ENCODE peak calls at places on chromosomes 6 and 20, in eight cellular contexts. One of them, this sample, is unnamed.
A peak's percentile ranks its signal among the peaks of the same experiment; 100 is the strongest.

GRCh38 chr6:129730477-129731165 is 20.6 kb upstream of the ARHGAP18 start:
- DNase-seq in mesendoderm: no peak
- DNase-seq in stimulated activated CD4-positive, alpha-beta T cell treated with anti-CD3 and anti-CD28 coated beads, Interleukin-4, amount 100 ng/mL, for 4 hours: no peak
- DNase-seq in CD8-positive, alpha-beta T cell: peak; percentile 16
- DNase-seq in WERI-Rb-1: no peak
- DNase-seq in activated naive CD4-positive, alpha-beta T cell treated with anti-CD3 and anti-CD28 coated beads, Interleukin-2, amount 50 U/mL, for 16 hours: no peak
- DNase-seq in astrocyte: no peak
- DNase-seq in foreskin fibroblast: no peak
- DNase-seq in this sample: no peak

GRCh38 chr6:136338486-136338885 is 48.8 kb upstream of the BCLAF1 start:
- DNase-seq in activated naive CD4-positive, alpha-beta T cell treated with anti-CD3 and anti-CD28 coated beads, Interleukin-2, amount 50 U/mL, for 16 hours: no peak
- DNase-seq in WERI-Rb-1: no peak
- DNase-seq in astrocyte: no peak
- DNase-seq in CD8-positive, alpha-beta T cell: no peak
- DNase-seq in foreskin fibroblast: no peak
- DNase-seq in stimulated activated CD4-positive, alpha-beta T cell treated with anti-CD3 and anti-CD28 coated beads, Interleukin-4, amount 100 ng/mL, for 4 hours: no peak
- DNase-seq in mesendoderm: peak; percentile 20
- DNase-seq in this sample: no peak

GRCh38 chr20:2518096-2518495 is 9.4 kb upstream of the ZNF343 start:
- DNase-seq in activated naive CD4-positive, alpha-beta T cell treated with anti-CD3 and anti-CD28 coated beads, Interleukin-2, amount 50 U/mL, for 16 hours: no peak
- DNase-seq in CD8-positive, alpha-beta T cell: no peak
- DNase-seq in astrocyte: no peak
- DNase-seq in WERI-Rb-1: no peak
- DNase-seq in stimulated activated CD4-positive, alpha-beta T cell treated with anti-CD3 and anti-CD28 coated beads, Interleukin-4, amount 100 ng/mL, for 4 hours: no peak
- DNase-seq in foreskin fibroblast: no peak
- DNase-seq in mesendoderm: no peak
- DNase-seq in this sample: no peak

GRCh38 chr6:149897015-149897697 is 757 bp downstream of the RAET1E start:
- DNase-seq in foreskin fibroblast: peak; percentile 94
- DNase-seq in astrocyte: peak; percentile 85
- DNase-seq in WERI-Rb-1: no peak
- DNase-seq in stimulated activated CD4-positive, alpha-beta T cell treated with anti-CD3 and anti-CD28 coated beads, Interleukin-4, amount 100 ng/mL, for 4 hours: no peak
- DNase-seq in mesendoderm: no peak
- DNase-seq in activated naive CD4-positive, alpha-beta T cell treated with anti-CD3 and anti-CD28 coated beads, Interleukin-2, amount 50 U/mL, for 16 hours: no peak
- DNase-seq in CD8-positive, alpha-beta T cell: no peak
- DNase-seq in this sample: no peak

GRCh38 chr20:20003088-20003954 is 13.8 kb upstream of the NAA20 start:
- DNase-seq in WERI-Rb-1: no peak
- DNase-seq in astrocyte: no peak
- DNase-seq in activated naive CD4-positive, alpha-beta T cell treated with anti-CD3 and anti-CD28 coated beads, Interleukin-2, amount 50 U/mL, for 16 hours: peak; percentile 26
- DNase-seq in stimulated activated CD4-positive, alpha-beta T cell treated with anti-CD3 and anti-CD28 coated beads, Interleukin-4, amount 100 ng/mL, for 4 hours: no peak
- DNase-seq in CD8-positive, alpha-beta T cell: no peak
- DNase-seq in mesendoderm: no peak
- DNase-seq in foreskin fibroblast: no peak
- DNase-seq in this sample: no peak

GRCh38 chr20:3563548-3564177 is 92.8 kb downstream of the ATRN start:
- DNase-seq in activated naive CD4-positive, alpha-beta T cell treated with anti-CD3 and anti-CD28 coated beads, Interleukin-2, amount 50 U/mL, for 16 hours: no peak
- DNase-seq in stimulated activated CD4-positive, alpha-beta T cell treated with anti-CD3 and anti-CD28 coated beads, Interleukin-4, amount 100 ng/mL, for 4 hours: no peak
- DNase-seq in foreskin fibroblast: peak; percentile 26
- DNase-seq in astrocyte: peak; percentile 14
- DNase-seq in mesendoderm: peak; percentile 51
- DNase-seq in WERI-Rb-1: peak; percentile 23
- DNase-seq in CD8-positive, alpha-beta T cell: no peak
- DNase-seq in this sample: no peak

GRCh38 chr6:91482498-91482897 is 895.6 kb upstream of the MAP3K7 start:
- DNase-seq in activated naive CD4-positive, alpha-beta T cell treated with anti-CD3 and anti-CD28 coated beads, Interleukin-2, amount 50 U/mL, for 16 hours: no peak
- DNase-seq in CD8-positive, alpha-beta T cell: no peak
- DNase-seq in WERI-Rb-1: no peak
- DNase-seq in astrocyte: peak; percentile 28
- DNase-seq in foreskin fibroblast: no peak
- DNase-seq in stimulated activated CD4-positive, alpha-beta T cell treated with anti-CD3 and anti-CD28 coated beads, Interleukin-4, amount 100 ng/mL, for 4 hours: no peak
- DNase-seq in mesendoderm: no peak
- DNase-seq in this sample: no peak

GRCh38 chr6:47092249-47092648 is 50.1 kb upstream of the ADGRF1 start:
- DNase-seq in mesendoderm: no peak
- DNase-seq in activated naive CD4-positive, alpha-beta T cell treated with anti-CD3 and anti-CD28 coated beads, Interleukin-2, amount 50 U/mL, for 16 hours: no peak
- DNase-seq in foreskin fibroblast: peak; percentile 14
- DNase-seq in WERI-Rb-1: peak; percentile 70
- DNase-seq in stimulated activated CD4-positive, alpha-beta T cell treated with anti-CD3 and anti-CD28 coated beads, Interleukin-4, amount 100 ng/mL, for 4 hours: no peak
- DNase-seq in CD8-positive, alpha-beta T cell: no peak
- DNase-seq in astrocyte: no peak
- DNase-seq in this sample: no peak

GRCh38 chr20:16279320-16279719 is 293.9 kb downstream of the KIF16B start:
- DNase-seq in CD8-positive, alpha-beta T cell: no peak
- DNase-seq in activated naive CD4-positive, alpha-beta T cell treated with anti-CD3 and anti-CD28 coated beads, Interleukin-2, amount 50 U/mL, for 16 hours: no peak
- DNase-seq in astrocyte: no peak
- DNase-seq in WERI-Rb-1: peak; percentile 32
- DNase-seq in foreskin fibroblast: no peak
- DNase-seq in stimulated activated CD4-positive, alpha-beta T cell treated with anti-CD3 and anti-CD28 coated beads, Interleukin-4, amount 100 ng/mL, for 4 hours: no peak
- DNase-seq in mesendoderm: peak; percentile 61
- DNase-seq in this sample: no peak

GRCh38 chr20:53677447-53678314 is 84.0 kb upstream of the ZNF217 start:
- DNase-seq in activated naive CD4-positive, alpha-beta T cell treated with anti-CD3 and anti-CD28 coated beads, Interleukin-2, amount 50 U/mL, for 16 hours: peak; percentile 23
- DNase-seq in mesendoderm: peak; percentile 73
- DNase-seq in stimulated activated CD4-positive, alpha-beta T cell treated with anti-CD3 and anti-CD28 coated beads, Interleukin-4, amount 100 ng/mL, for 4 hours: no peak
- DNase-seq in astrocyte: peak; percentile 49
- DNase-seq in foreskin fibroblast: no peak
- DNase-seq in WERI-Rb-1: peak; percentile 13
- DNase-seq in CD8-positive, alpha-beta T cell: peak; percentile 31
- DNase-seq in this sample: no peak

GRCh38 chr6:135935951-135936601 is 84.6 kb downstream of the PDE7B start:
- DNase-seq in mesendoderm: no peak
- DNase-seq in stimulated activated CD4-positive, alpha-beta T cell treated with anti-CD3 and anti-CD28 coated beads, Interleukin-4, amount 100 ng/mL, for 4 hours: no peak
- DNase-seq in astrocyte: peak; percentile 73
- DNase-seq in activated naive CD4-positive, alpha-beta T cell treated with anti-CD3 and anti-CD28 coated beads, Interleukin-2, amount 50 U/mL, for 16 hours: no peak
- DNase-seq in WERI-Rb-1: no peak
- DNase-seq in foreskin fibroblast: peak; percentile 79
- DNase-seq in CD8-positive, alpha-beta T cell: no peak
- DNase-seq in this sample: no peak

GRCh38 chr6:150001295-150001990 is 23.9 kb downstream of the RAET1L start:
- DNase-seq in astrocyte: no peak
- DNase-seq in mesendoderm: no peak
- DNase-seq in CD8-positive, alpha-beta T cell: no peak
- DNase-seq in WERI-Rb-1: no peak
- DNase-seq in activated naive CD4-positive, alpha-beta T cell treated with anti-CD3 and anti-CD28 coated beads, Interleukin-2, amount 50 U/mL, for 16 hours: no peak
- DNase-seq in foreskin fibroblast: no peak
- DNase-seq in stimulated activated CD4-positive, alpha-beta T cell treated with anti-CD3 and anti-CD28 coated beads, Interleukin-4, amount 100 ng/mL, for 4 hours: no peak
- DNase-seq in this sample: no peak

GRCh38 chr6:150417899-150418824 is 49.4 kb downstream of the IYD start:
- DNase-seq in foreskin fibroblast: peak; percentile 51
- DNase-seq in activated naive CD4-positive, alpha-beta T cell treated with anti-CD3 and anti-CD28 coated beads, Interleukin-2, amount 50 U/mL, for 16 hours: no peak
- DNase-seq in astrocyte: peak; percentile 91
- DNase-seq in CD8-positive, alpha-beta T cell: no peak
- DNase-seq in stimulated activated CD4-positive, alpha-beta T cell treated with anti-CD3 and anti-CD28 coated beads, Interleukin-4, amount 100 ng/mL, for 4 hours: no peak
- DNase-seq in mesendoderm: peak; percentile 83
- DNase-seq in WERI-Rb-1: peak; percentile 21
- DNase-seq in this sample: peak; percentile 50

GRCh38 chr20:61803903-61804804 is 261.5 kb downstream of the TAF4 start:
- DNase-seq in activated naive CD4-positive, alpha-beta T cell treated with anti-CD3 and anti-CD28 coated beads, Interleukin-2, amount 50 U/mL, for 16 hours: no peak
- DNase-seq in astrocyte: peak; percentile 6
- DNase-seq in CD8-positive, alpha-beta T cell: no peak
- DNase-seq in WERI-Rb-1: no peak
- DNase-seq in mesendoderm: peak; percentile 11
- DNase-seq in foreskin fibroblast: peak; percentile 14
- DNase-seq in stimulated activated CD4-positive, alpha-beta T cell treated with anti-CD3 and anti-CD28 coated beads, Interleukin-4, amount 100 ng/mL, for 4 hours: no peak
- DNase-seq in this sample: no peak

GRCh38 chr20:38604873-38605303 is 3.3 kb downstream of the ARHGAP40 start:
- DNase-seq in WERI-Rb-1: no peak
- DNase-seq in astrocyte: peak; percentile 35
- DNase-seq in mesendoderm: peak; percentile 87
- DNase-seq in foreskin fibroblast: peak; percentile 4
- DNase-seq in CD8-positive, alpha-beta T cell: no peak
- DNase-seq in activated naive CD4-positive, alpha-beta T cell treated with anti-CD3 and anti-CD28 coated beads, Interleukin-2, amount 50 U/mL, for 16 hours: no peak
- DNase-seq in stimulated activated CD4-positive, alpha-beta T cell treated with anti-CD3 and anti-CD28 coated beads, Interleukin-4, amount 100 ng/mL, for 4 hours: no peak
- DNase-seq in this sample: no peak

GRCh38 chr6:43477235-43478007 is at the start of gene TJAP1:
- DNase-seq in WERI-Rb-1: peak; percentile 99
- DNase-seq in stimulated activated CD4-positive, alpha-beta T cell treated with anti-CD3 and anti-CD28 coated beads, Interleukin-4, amount 100 ng/mL, for 4 hours: peak; percentile 99
- DNase-seq in CD8-positive, alpha-beta T cell: peak; percentile 98
- DNase-seq in astrocyte: peak; percentile 75
- DNase-seq in mesendoderm: peak; percentile 93
- DNase-seq in activated naive CD4-positive, alpha-beta T cell treated with anti-CD3 and anti-CD28 coated beads, Interleukin-2, amount 50 U/mL, for 16 hours: peak; percentile 98
- DNase-seq in foreskin fibroblast: peak; percentile 70
- DNase-seq in this sample: no peak

GRCh38 chr6:18509871-18510643 is 122.9 kb downstream of the RNF144B start:
- DNase-seq in stimulated activated CD4-positive, alpha-beta T cell treated with anti-CD3 and anti-CD28 coated beads, Interleukin-4, amount 100 ng/mL, for 4 hours: no peak
- DNase-seq in CD8-positive, alpha-beta T cell: no peak
- DNase-seq in WERI-Rb-1: no peak
- DNase-seq in foreskin fibroblast: no peak
- DNase-seq in astrocyte: peak; percentile 3
- DNase-seq in activated naive CD4-positive, alpha-beta T cell treated with anti-CD3 and anti-CD28 coated beads, Interleukin-2, amount 50 U/mL, for 16 hours: no peak
- DNase-seq in mesendoderm: no peak
- DNase-seq in this sample: no peak

GRCh38 chr6:5764401-5764955 is 242.2 kb downstream of the NRN1 start:
- DNase-seq in WERI-Rb-1: no peak
- DNase-seq in CD8-positive, alpha-beta T cell: no peak
- DNase-seq in mesendoderm: no peak
- DNase-seq in stimulated activated CD4-positive, alpha-beta T cell treated with anti-CD3 and anti-CD28 coated beads, Interleukin-4, amount 100 ng/mL, for 4 hours: no peak
- DNase-seq in activated naive CD4-positive, alpha-beta T cell treated with anti-CD3 and anti-CD28 coated beads, Interleukin-2, amount 50 U/mL, for 16 hours: no peak
- DNase-seq in foreskin fibroblast: peak; percentile 70
- DNase-seq in astrocyte: peak; percentile 60
- DNase-seq in this sample: peak; percentile 10

GRCh38 chr6:26439151-26439550 is 1.2 kb upstream of the BTN3A3 start:
- DNase-seq in activated naive CD4-positive, alpha-beta T cell treated with anti-CD3 and anti-CD28 coated beads, Interleukin-2, amount 50 U/mL, for 16 hours: no peak
- DNase-seq in astrocyte: no peak
- DNase-seq in foreskin fibroblast: no peak
- DNase-seq in mesendoderm: no peak
- DNase-seq in CD8-positive, alpha-beta T cell: no peak
- DNase-seq in stimulated activated CD4-positive, alpha-beta T cell treated with anti-CD3 and anti-CD28 coated beads, Interleukin-4, amount 100 ng/mL, for 4 hours: no peak
- DNase-seq in WERI-Rb-1: no peak
- DNase-seq in this sample: no peak

GRCh38 chr6:126824226-126824625 is 294.2 kb upstream of the RSPO3 start:
- DNase-seq in astrocyte: peak; percentile 44
- DNase-seq in CD8-positive, alpha-beta T cell: no peak
- DNase-seq in WERI-Rb-1: no peak
- DNase-seq in stimulated activated CD4-positive, alpha-beta T cell treated with anti-CD3 and anti-CD28 coated beads, Interleukin-4, amount 100 ng/mL, for 4 hours: no peak
- DNase-seq in activated naive CD4-positive, alpha-beta T cell treated with anti-CD3 and anti-CD28 coated beads, Interleukin-2, amount 50 U/mL, for 16 hours: no peak
- DNase-seq in mesendoderm: peak; percentile 78
- DNase-seq in foreskin fibroblast: no peak
- DNase-seq in this sample: no peak

GRCh38 chr6:158488065-158488464 is 71.8 kb upstream of the TMEM181 start:
- DNase-seq in stimulated activated CD4-positive, alpha-beta T cell treated with anti-CD3 and anti-CD28 coated beads, Interleukin-4, amount 100 ng/mL, for 4 hours: no peak
- DNase-seq in WERI-Rb-1: no peak
- DNase-seq in activated naive CD4-positive, alpha-beta T cell treated with anti-CD3 and anti-CD28 coated beads, Interleukin-2, amount 50 U/mL, for 16 hours: no peak
- DNase-seq in mesendoderm: peak; percentile 9
- DNase-seq in CD8-positive, alpha-beta T cell: no peak
- DNase-seq in astrocyte: peak; percentile 100
- DNase-seq in foreskin fibroblast: peak; percentile 94
- DNase-seq in this sample: no peak

GRCh38 chr6:121791396-121792315 is 356.2 kb downstream of the GJA1 start:
- DNase-seq in stimulated activated CD4-positive, alpha-beta T cell treated with anti-CD3 and anti-CD28 coated beads, Interleukin-4, amount 100 ng/mL, for 4 hours: no peak
- DNase-seq in activated naive CD4-positive, alpha-beta T cell treated with anti-CD3 and anti-CD28 coated beads, Interleukin-2, amount 50 U/mL, for 16 hours: no peak
- DNase-seq in CD8-positive, alpha-beta T cell: no peak
- DNase-seq in mesendoderm: peak; percentile 68
- DNase-seq in astrocyte: no peak
- DNase-seq in WERI-Rb-1: no peak
- DNase-seq in foreskin fibroblast: no peak
- DNase-seq in this sample: no peak

GRCh38 chr6:78835817-78836216 is 31.5 kb upstream of the IRAK1BP1 start:
- DNase-seq in activated naive CD4-positive, alpha-beta T cell treated with anti-CD3 and anti-CD28 coated beads, Interleukin-2, amount 50 U/mL, for 16 hours: no peak
- DNase-seq in foreskin fibroblast: no peak
- DNase-seq in astrocyte: no peak
- DNase-seq in stimulated activated CD4-positive, alpha-beta T cell treated with anti-CD3 and anti-CD28 coated beads, Interleukin-4, amount 100 ng/mL, for 4 hours: no peak
- DNase-seq in mesendoderm: no peak
- DNase-seq in CD8-positive, alpha-beta T cell: no peak
- DNase-seq in WERI-Rb-1: no peak
- DNase-seq in this sample: no peak

GRCh38 chr6:130796313-130796905 is 30.8 kb upstream of the SMLR1 start:
- DNase-seq in stimulated activated CD4-positive, alpha-beta T cell treated with anti-CD3 and anti-CD28 coated beads, Interleukin-4, amount 100 ng/mL, for 4 hours: no peak
- DNase-seq in CD8-positive, alpha-beta T cell: no peak
- DNase-seq in mesendoderm: peak; percentile 37
- DNase-seq in activated naive CD4-positive, alpha-beta T cell treated with anti-CD3 and anti-CD28 coated beads, Interleukin-2, amount 50 U/mL, for 16 hours: no peak
- DNase-seq in foreskin fibroblast: peak; percentile 75
- DNase-seq in astrocyte: peak; percentile 86
- DNase-seq in WERI-Rb-1: no peak
- DNase-seq in this sample: no peak

GRCh38 chr6:106143582-106144139 is 57.5 kb downstream of the PRDM1 start:
- DNase-seq in foreskin fibroblast: no peak
- DNase-seq in WERI-Rb-1: no peak
- DNase-seq in activated naive CD4-positive, alpha-beta T cell treated with anti-CD3 and anti-CD28 coated beads, Interleukin-2, amount 50 U/mL, for 16 hours: no peak
- DNase-seq in astrocyte: no peak
- DNase-seq in mesendoderm: no peak
- DNase-seq in stimulated activated CD4-positive, alpha-beta T cell treated with anti-CD3 and anti-CD28 coated beads, Interleukin-4, amount 100 ng/mL, for 4 hours: no peak
- DNase-seq in CD8-positive, alpha-beta T cell: no peak
- DNase-seq in this sample: no peak

GRCh38 chr20:60966031-60966430 is 286.0 kb upstream of the CDH4 start:
- DNase-seq in CD8-positive, alpha-beta T cell: no peak
- DNase-seq in foreskin fibroblast: no peak
- DNase-seq in mesendoderm: no peak
- DNase-seq in activated naive CD4-positive, alpha-beta T cell treated with anti-CD3 and anti-CD28 coated beads, Interleukin-2, amount 50 U/mL, for 16 hours: no peak
- DNase-seq in astrocyte: no peak
- DNase-seq in stimulated activated CD4-positive, alpha-beta T cell treated with anti-CD3 and anti-CD28 coated beads, Interleukin-4, amount 100 ng/mL, for 4 hours: no peak
- DNase-seq in WERI-Rb-1: no peak
- DNase-seq in this sample: no peak

GRCh38 chr20:6882911-6883310 is 115.4 kb downstream of the BMP2 start:
- DNase-seq in WERI-Rb-1: no peak
- DNase-seq in astrocyte: peak; percentile 75
- DNase-seq in foreskin fibroblast: peak; percentile 3
- DNase-seq in mesendoderm: no peak
- DNase-seq in activated naive CD4-positive, alpha-beta T cell treated with anti-CD3 and anti-CD28 coated beads, Interleukin-2, amount 50 U/mL, for 16 hours: no peak
- DNase-seq in CD8-positive, alpha-beta T cell: no peak
- DNase-seq in stimulated activated CD4-positive, alpha-beta T cell treated with anti-CD3 and anti-CD28 coated beads, Interleukin-4, amount 100 ng/mL, for 4 hours: no peak
- DNase-seq in this sample: no peak

GRCh38 chr6:90144928-90145520 is 151.6 kb downstream of the BACH2 start:
- DNase-seq in activated naive CD4-positive, alpha-beta T cell treated with anti-CD3 and anti-CD28 coated beads, Interleukin-2, amount 50 U/mL, for 16 hours: no peak
- DNase-seq in WERI-Rb-1: no peak
- DNase-seq in mesendoderm: no peak
- DNase-seq in stimulated activated CD4-positive, alpha-beta T cell treated with anti-CD3 and anti-CD28 coated beads, Interleukin-4, amount 100 ng/mL, for 4 hours: no peak
- DNase-seq in astrocyte: peak; percentile 43
- DNase-seq in CD8-positive, alpha-beta T cell: no peak
- DNase-seq in foreskin fibroblast: no peak
- DNase-seq in this sample: no peak

GRCh38 chr6:167161895-167162467 is 4.2 kb upstream of the GPR31 start:
- DNase-seq in foreskin fibroblast: no peak
- DNase-seq in CD8-positive, alpha-beta T cell: no peak
- DNase-seq in stimulated activated CD4-positive, alpha-beta T cell treated with anti-CD3 and anti-CD28 coated beads, Interleukin-4, amount 100 ng/mL, for 4 hours: no peak
- DNase-seq in activated naive CD4-positive, alpha-beta T cell treated with anti-CD3 and anti-CD28 coated beads, Interleukin-2, amount 50 U/mL, for 16 hours: no peak
- DNase-seq in astrocyte: no peak
- DNase-seq in WERI-Rb-1: no peak
- DNase-seq in mesendoderm: no peak
- DNase-seq in this sample: no peak